ENCODE peak calls at places on chromosomes 3 and 15, in five cellular contexts. U is adrenal gland; E is AG08396; G is stimulated activated CD4-positive, alpha-beta T cell treated with anti-CD3 and anti-CD28 coated beads, Interleukin-1b, Interleukin-23, amount 100 ng/mL, for 4 hours; C is GM12865. P is an unnamed sample.

GRCh38 chr3:64267774-64268604 is 42.7 kb upstream of the PRICKLE2 start:
- DNase-seq in U (peak), E (peak), G (no peak), C (no peak), P (no peak)

GRCh38 chr3:107143206-107143605 is 234.0 kb upstream of the CCDC54 start:
- DNase-seq in U (no peak), E (no peak), G (no peak), C (no peak), P (no peak)

GRCh38 chr15:52527898-52528464 is 699 bp downstream of the MYO5A start:
- DNase-seq in U (no peak), E (peak), G (peak), C (peak), P (no peak)

GRCh38 chr3:135197246-135197645 is 402.2 kb downstream of the EPHB1 start:
- DNase-seq in U (no peak), E (no peak), G (no peak), C (peak), P (no peak)

GRCh38 chr3:123096126-123096525 is 29.3 kb downstream of the PDIA5 start:
- DNase-seq in U (no peak), E (no peak), G (no peak), C (no peak), P (no peak)

GRCh38 chr3:160695906-160696305 is 18.9 kb downstream of the ARL14 start:
- DNase-seq in U (no peak), E (no peak), G (no peak), C (no peak), P (no peak)

GRCh38 chr3:142958707-142959106 is 4.8 kb downstream of the PAQR9 start:
- DNase-seq in U (peak), E (peak), G (no peak), C (no peak), P (no peak)

GRCh38 chr15:70762469-70763119 is 764 bp downstream of the UACA start:
- DNase-seq in U (peak), E (peak), G (no peak), C (no peak), P (no peak)

GRCh38 chr3:156131799-156132198 is 11.4 kb downstream of the KCNAB1 start:
- DNase-seq in U (no peak), E (no peak), G (no peak), C (no peak), P (no peak)

GRCh38 chr15:42723068-42723467 is 13.9 kb downstream of the CDAN1 start:
- DNase-seq in U (no peak), E (no peak), G (no peak), C (no peak), P (no peak)

GRCh38 chr15:88648357-88649214 is 9.8 kb downstream of the ISG20 start:
- DNase-seq in U (no peak), E (no peak), G (no peak), C (peak), P (no peak)

GRCh38 chr3:124558898-124559649 is 171.2 kb upstream of the UMPS start:
- DNase-seq in U (peak), E (peak), G (no peak), C (no peak), P (no peak)

GRCh38 chr3:4166540-4166939 is 136.6 kb upstream of the SETMAR start:
- DNase-seq in U (no peak), E (no peak), G (no peak), C (no peak), P (no peak)

GRCh38 chr3:119643094-119643493 is 17.3 kb downstream of the POPDC2 start:
- DNase-seq in U (no peak), E (peak), G (no peak), C (no peak), P (no peak)

GRCh38 chr3:45123841-45124269 is 22.3 kb downstream of the CDCP1 start:
- DNase-seq in U (no peak), E (peak), G (no peak), C (no peak), P (no peak)

GRCh38 chr3:22704571-22705354 is 498.4 kb upstream of the UBE2E2 start:
- DNase-seq in U (no peak), E (no peak), G (no peak), C (no peak), P (no peak)

GRCh38 chr3:171101982-171102610 is 75.6 kb upstream of the SLC2A2 start:
- DNase-seq in U (no peak), E (peak), G (no peak), C (no peak), P (no peak)

GRCh38 chr3:172277151-172277652 is 171.1 kb downstream of the GHSR start:
- DNase-seq in U (no peak), E (no peak), G (no peak), C (no peak), P (no peak)

GRCh38 chr3:55017876-55018275 is 90.0 kb upstream of the LRTM1 start:
- DNase-seq in U (no peak), E (no peak), G (no peak), C (no peak), P (no peak)

GRCh38 chr15:44340410-44340809 is 51.9 kb downstream of the GOLM2 start:
- DNase-seq in U (no peak), E (peak), G (no peak), C (no peak), P (no peak)

GRCh38 chr3:29668728-29669127 is 387.9 kb downstream of the RBMS3 start:
- DNase-seq in U (no peak), E (no peak), G (no peak), C (no peak), P (no peak)

GRCh38 chr15:69623521-69624513 is 171.2 kb downstream of the RPLP1 start:
- DNase-seq in U (no peak), E (no peak), G (no peak), C (no peak), P (no peak)

GRCh38 chr3:196073188-196073838 is 8.6 kb downstream of the TFRC start:
- DNase-seq in U (peak), E (peak), G (peak), C (peak), P (no peak)